ENCODE peak calls at places on chromosomes 2 and 18, in eight cellular contexts. S is SK-N-SH, Q is hepatocyte, N is neural progenitor cell, G is GM23338, K is HCT116, R is MM.1S, B is PC-3. E is an unnamed sample.

GRCh38 chr2:13193075-13193474 is 476.3 kb downstream of the TRIB2 start:
- DNase-seq in S (no peak), N (no peak), R (peak; percentile 83), K (no peak), G (peak; percentile 44), Q (no peak), B (no peak), E (peak; percentile 2)

GRCh38 chr2:236998250-236998649 is 87.4 kb upstream of the COPS8 start:
- DNase-seq in B (peak; percentile 82), R (no peak), K (no peak), Q (no peak), S (no peak), G (no peak), N (no peak), E (no peak)

GRCh38 chr2:238847432-238847801 is 468 bp upstream of the TWIST2 start:
- DNase-seq in G (peak; percentile 54), R (no peak), K (no peak), Q (no peak), S (no peak), N (no peak), B (no peak), E (no peak)

GRCh38 chr2:59301466-59302402 is 1060.6 kb upstream of the FANCL start:
- DNase-seq in Q (peak; percentile 87), R (peak; percentile 56), K (peak; percentile 15), N (peak; percentile 75), G (peak; percentile 92), S (peak; percentile 27), B (peak; percentile 79), E (peak; percentile 60)

GRCh38 chr2:196322963-196323810 is 151.8 kb upstream of the STK17B start:
- DNase-seq in G (no peak), B (peak; percentile 23), Q (no peak), S (no peak), R (no peak), N (no peak), K (no peak), E (no peak)

GRCh38 chr18:64791211-64791610 is 642.3 kb upstream of the LINC00305 start:
- DNase-seq in K (no peak), B (no peak), N (no peak), S (no peak), Q (no peak), R (no peak), G (no peak), E (no peak)

GRCh38 chr18:10205136-10205535 is 249.3 kb upstream of the APCDD1 start:
- DNase-seq in B (no peak), G (no peak), S (peak; percentile 32), R (no peak), K (no peak), Q (no peak), N (no peak), E (no peak)

GRCh38 chr2:34266908-34267697 is 668.0 kb upstream of the FAM98A start:
- DNase-seq in B (no peak), N (no peak), S (no peak), G (peak; percentile 5), R (peak; percentile 69), K (no peak), Q (no peak), E (no peak)

GRCh38 chr18:49639643-49640361 is 77.9 kb downstream of the LIPG start:
- DNase-seq in G (no peak), B (no peak), Q (no peak), R (no peak), K (no peak), N (no peak), S (no peak), E (no peak)

GRCh38 chr2:11513319-11513718 is 20.5 kb upstream of the GREB1 start:
- DNase-seq in K (no peak), Q (no peak), S (no peak), N (no peak), B (no peak), R (no peak), G (no peak), E (no peak)

GRCh38 chr18:67733094-67733493 is 216.6 kb upstream of the DSEL start:
- DNase-seq in S (no peak), N (no peak), K (no peak), B (peak; percentile 66), R (no peak), Q (no peak), G (no peak), E (no peak)

GRCh38 chr2:227871375-227871788 is at the start of gene DAW1:
- DNase-seq in B (no peak), N (no peak), G (peak; percentile 95), Q (no peak), S (peak; percentile 88), K (no peak), R (peak; percentile 15), E (no peak)

GRCh38 chr2:235230809-235231601 is 262.8 kb upstream of the AGAP1 start:
- DNase-seq in N (no peak), R (no peak), K (no peak), G (no peak), S (peak; percentile 35), Q (no peak), B (no peak), E (no peak)

GRCh38 chr2:166628478-166629136 is 134.6 kb upstream of the SCN7A start:
- DNase-seq in N (no peak), S (no peak), Q (no peak), K (no peak), B (peak; percentile 77), G (peak; percentile 68), R (no peak), E (no peak)

GRCh38 chr2:212299943-212300342 is 238.7 kb downstream of the ERBB4 start:
- DNase-seq in G (no peak), R (no peak), S (no peak), K (no peak), B (no peak), N (no peak), Q (no peak), E (no peak)

GRCh38 chr2:109563980-109564550 is 49.7 kb downstream of the SEPTIN10 start:
- DNase-seq in S (no peak), R (no peak), K (no peak), G (no peak), N (no peak), Q (no peak), B (peak; percentile 74), E (no peak)

GRCh38 chr2:29663266-29663665 is 258.1 kb downstream of the ALK start:
- DNase-seq in Q (no peak), G (no peak), R (no peak), K (no peak), B (peak; percentile 83), N (no peak), S (no peak), E (no peak)

GRCh38 chr2:120857931-120858330 is 122.3 kb downstream of the GLI2 start:
- DNase-seq in R (no peak), N (no peak), Q (no peak), K (no peak), B (no peak), S (no peak), G (no peak), E (no peak)

GRCh38 chr2:174339971-174340399 is 5.2 kb downstream of the SP9 start:
- DNase-seq in B (peak; percentile 16), Q (no peak), K (no peak), N (peak; percentile 67), G (peak; percentile 53), S (no peak), R (no peak), E (no peak)

GRCh38 chr2:185472574-185472973 is 266.0 kb upstream of the FSIP2 start:
- DNase-seq in G (no peak), K (no peak), R (no peak), N (no peak), B (no peak), Q (no peak), S (no peak), E (no peak)
- TF ChIP-seq EZH2phosphoT487 in G (no peak), K (no peak), R (no peak), N (no peak), B (no peak), Q (no peak), S (no peak), E (no peak)

DNA sequence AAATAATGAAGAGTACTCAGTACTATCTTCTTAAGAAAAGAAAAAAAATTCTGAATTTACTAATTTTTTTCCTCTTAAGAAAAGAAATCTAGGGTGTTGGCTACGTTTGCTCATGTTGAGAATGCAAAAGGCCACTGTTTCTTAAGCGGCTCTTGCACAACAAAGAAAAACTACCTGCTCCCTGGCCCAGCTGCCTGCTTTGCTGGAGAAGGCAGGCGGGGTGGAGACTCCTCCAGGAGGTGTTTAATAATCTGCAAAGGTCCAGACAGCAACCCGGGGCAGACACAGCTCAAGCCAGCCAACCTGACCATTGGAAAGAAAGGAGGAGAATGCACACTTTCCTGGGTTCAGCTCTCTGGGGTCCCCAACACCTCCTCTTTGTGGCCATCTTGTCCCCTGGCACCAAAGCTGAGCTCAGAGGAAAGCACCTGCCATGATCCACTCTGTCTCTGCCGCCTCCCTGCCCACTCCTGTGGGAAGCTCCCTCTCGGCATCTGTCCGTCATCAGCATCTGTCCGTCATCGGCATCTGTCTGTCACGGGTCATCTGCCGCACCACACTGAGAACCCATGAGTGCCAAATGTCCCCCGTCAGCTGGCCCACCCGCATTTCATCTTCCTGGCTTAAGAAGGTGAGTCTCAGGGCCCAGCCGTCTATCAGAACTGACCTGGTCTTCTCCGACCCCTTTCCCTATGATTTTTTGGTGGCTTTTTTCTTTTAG is 11.9 kb downstream of the ZNF516 start:
- DNase-seq in K (no peak), S (no peak), R (no peak), Q (peak; percentile 37), B (no peak), N (no peak), G (peak; percentile 36), E (no peak)
- H3K4me1 ChIP-seq in K (peaks cover under 1% of the 10 kb centered on the region), S (peaks cover 6% of the 10 kb centered on the region), R (no peaks in the 10 kb centered on the region), Q (peaks cover 33% of the 10 kb centered on the region), B (no peaks in the 10 kb centered on the region), N (peaks cover 60% of the 10 kb centered on the region), G (peaks cover 33% of the 10 kb centered on the region), E (peaks cover 33% of the 10 kb centered on the region)

GRCh38 chr2:153477096-153477555 is 1.4 kb downstream of the RPRM start:
- DNase-seq in K (no peak), S (peak; percentile 56), R (no peak), B (no peak), N (peak; percentile 51), Q (peak; percentile 44), G (peak; percentile 39), E (no peak)
- TF ChIP-seq CTCF in K (no peak), S (peak; percentile 28), R (no peak), B (peak; percentile 33), N (peak; percentile 38), Q (peak; percentile 25), G (peak; percentile 27), E (no peak)

GRCh38 chr2:216034065-216034464 is 20.7 kb upstream of the MREG start:
- DNase-seq in B (peak; percentile 84), S (peak; percentile 68), K (peak; percentile 54), N (peak; percentile 60), G (peak; percentile 84), Q (peak; percentile 73), R (peak; percentile 76), E (peak; percentile 69)
- TF ChIP-seq EZH2phosphoT487 in B (no peak), S (no peak), K (no peak), N (no peak), G (no peak), Q (no peak), R (no peak), E (no peak)

DNA sequence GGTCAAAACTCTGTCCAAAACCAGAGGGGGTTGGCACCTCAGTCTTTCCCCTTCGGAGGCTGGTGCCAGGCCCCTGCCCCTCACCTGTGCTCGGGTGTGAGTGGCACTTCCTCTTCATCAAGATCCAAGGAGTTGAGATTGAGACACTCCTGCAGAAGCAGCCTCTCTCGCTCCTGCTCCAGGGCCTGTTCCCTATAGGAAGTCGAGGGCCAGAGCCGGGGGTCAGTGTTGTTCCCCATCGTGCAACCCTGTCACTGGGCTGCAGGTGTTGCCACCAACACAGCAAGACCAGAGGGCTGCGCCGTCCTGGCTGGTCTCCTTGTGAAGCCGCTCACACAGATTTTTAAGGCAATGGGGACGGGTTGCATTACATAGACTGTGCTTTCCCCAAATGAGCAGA is 18.9 kb downstream of the FAM178B start:
- DNase-seq in R (no peak), S (no peak), B (no peak), K (no peak), Q (no peak), G (no peak), N (no peak), E (no peak)
- H3K4me1 ChIP-seq in R (peaks cover 6% of the 10 kb centered on the region), S (no peaks in the 10 kb centered on the region), B (no peaks in the 10 kb centered on the region), K (peaks cover 5% of the 10 kb centered on the region), Q (no peaks in the 10 kb centered on the region), G (no peaks in the 10 kb centered on the region), N (peaks cover 5% of the 10 kb centered on the region), E (peaks cover 14% of the 10 kb centered on the region)